ENCODE peak calls at places on chromosome 22, in eight cellular contexts. P is nucleus accumbens; V is mammary epithelial cell; K is astrocyte of the hippocampus; E is foreskin fibroblast; C is stimulated activated CD4-positive, alpha-beta T cell treated with anti-CD3 and anti-CD28 coated beads, Interleukin-2, amount 100 ng/mL, for 48 hours; G is transverse colon; D is chondrocyte. T is an unnamed sample.

GRCh38 chr22:28728002-28728401 is 13.6 kb downstream of the CHEK2 start:
- DNase-seq in P (no peak), G (no peak), E (no peak), C (no peak), K (no peak), D (no peak), V (no peak), T (no peak)

GRCh38 chr22:48955351-48956311 is 872.0 kb downstream of the BRD1 start:
- DNase-seq in D (peak), K (no peak), P (no peak), V (no peak), G (peak), C (no peak), E (no peak), T (no peak)

GRCh38 chr22:49659924-49660315 is 167.8 kb downstream of the BRD1 start:
- DNase-seq in V (no peak), C (no peak), G (no peak), K (no peak), P (no peak), E (no peak), D (no peak), T (no peak)

GRCh38 chr22:42964994-42965699 is 49.8 kb downstream of the PACSIN2 start:
- DNase-seq in D (no peak), P (no peak), V (no peak), G (no peak), C (peak), K (no peak), E (peak), T (no peak)

GRCh38 chr22:19398206-19398605 is 33.3 kb downstream of the HIRA start:
- DNase-seq in D (no peak), C (no peak), E (peak), K (peak), G (no peak), V (no peak), P (no peak), T (no peak)

GRCh38 chr22:49958961-49959781 is 1.4 kb upstream of the PIM3 start:
- DNase-seq in G (peak), K (no peak), V (no peak), D (no peak), E (no peak), C (no peak), P (no peak), T (no peak)

GRCh38 chr22:26828311-26828710 is 170.9 kb downstream of the MIAT start:
- DNase-seq in G (no peak), C (no peak), E (peak), K (no peak), V (no peak), D (no peak), P (no peak), T (no peak)

GRCh38 chr22:40491990-40492631 is 121.7 kb downstream of the SGSM3 start:
- DNase-seq in P (no peak), G (no peak), E (no peak), D (no peak), C (no peak), V (no peak), K (no peak), T (no peak)

GRCh38 chr22:49201046-49201970 is 626.4 kb downstream of the BRD1 start:
- DNase-seq in P (no peak), K (no peak), V (no peak), C (no peak), E (no peak), G (no peak), D (peak), T (no peak)

GRCh38 chr22:33427461-33427860 is 369.3 kb upstream of the SYN3 start:
- DNase-seq in C (no peak), E (no peak), V (no peak), P (no peak), G (no peak), D (no peak), K (peak), T (no peak)

GRCh38 chr22:32037236-32037635 is 5.8 kb upstream of the SLC5A1 start:
- DNase-seq in P (no peak), E (no peak), C (no peak), V (no peak), G (no peak), D (no peak), K (no peak), T (no peak)

GRCh38 chr22:24358105-24358836 is 69.1 kb upstream of the ADORA2A start:
- DNase-seq in C (no peak), E (no peak), K (no peak), V (no peak), G (no peak), D (no peak), P (no peak), T (no peak)

GRCh38 chr22:22374163-22374562 is 129.6 kb downstream of the VPREB1 start:
- DNase-seq in G (no peak), K (no peak), C (no peak), V (no peak), D (no peak), P (no peak), E (no peak), T (no peak)

GRCh38 chr22:40054486-40054885 is 59.7 kb downstream of the FAM83F start:
- DNase-seq in E (no peak), D (no peak), K (no peak), V (no peak), P (no peak), C (no peak), G (no peak), T (no peak)

GRCh38 chr22:26367402-26368245 is 61.4 kb upstream of the ASPHD2 start:
- DNase-seq in C (peak), V (peak), E (peak), K (peak), G (peak), P (no peak), D (no peak), T (peak)

GRCh38 chr22:22750335-22751042 is 106.1 kb downstream of the GGTLC2 start:
- DNase-seq in K (no peak), E (no peak), D (no peak), P (no peak), V (no peak), C (no peak), G (no peak), T (no peak)

GRCh38 chr22:48488611-48489456 is 1338.8 kb downstream of the BRD1 start:
- DNase-seq in G (no peak), P (no peak), E (no peak), D (no peak), K (peak), C (no peak), V (no peak), T (no peak)